ENCODE peak calls at places on chromosomes 16 and 17, in nine cellular contexts. H is A549, Q is Peyer's patch, B is lower leg skin, L is GM12878, G is sigmoid colon, S is uterus, W is body of pancreas, E is ovary. N is an unnamed sample.

GRCh38 chr16:78939600-78939999 is 660.9 kb downstream of the MAF start:
- DNase-seq in H (no peak), Q (no peak), B (no peak), L (no peak), G (no peak), S (no peak), W (no peak), E (no peak), N (no peak)

GRCh38 chr17:12070561-12070960 is 49.9 kb downstream of the MAP2K4 start:
- DNase-seq in H (no peak), Q (no peak), B (no peak), L (no peak), G (no peak), S (no peak), W (no peak), E (no peak), N (no peak)

GRCh38 chr17:63270610-63271009 is 175.5 kb downstream of the CYB561 start:
- DNase-seq in H (no peak), Q (no peak), B (no peak), L (no peak), G (no peak), S (no peak), W (no peak), E (no peak), N (no peak)

GRCh38 chr16:23301251-23302044 is 654 bp upstream of the SCNN1B start:
- DNase-seq in H (no peak), Q (no peak), B (no peak), L (no peak), G (no peak), S (no peak), W (no peak), E (no peak), N (no peak)

GRCh38 chr17:43094129-43094834 is 30.9 kb downstream of the BRCA1 start:
- DNase-seq in H (no peak), Q (no peak), B (no peak), L (no peak), G (no peak), S (no peak), W (no peak), E (no peak), N (no peak)

GRCh38 chr17:79001190-79002020 is 8.2 kb downstream of the CANT1 start:
- DNase-seq in H (no peak), Q (peak; percentile 53), B (no peak), L (no peak), G (peak; percentile 58), S (peak; percentile 10), W (no peak), E (peak; percentile 19), N (peak; percentile 47)

GRCh38 chr16:52494621-52495020 is 52.3 kb downstream of the TOX3 start:
- DNase-seq in H (no peak), Q (no peak), B (no peak), L (no peak), G (no peak), S (no peak), W (no peak), E (no peak), N (no peak)

GRCh38 chr17:79939755-79940154 is 95.9 kb downstream of the TBC1D16 start:
- DNase-seq in H (no peak), Q (no peak), B (no peak), L (no peak), G (no peak), S (no peak), W (peak; percentile 3), E (no peak), N (no peak)

GRCh38 chr17:28499684-28500357 is 6.3 kb upstream of the FOXN1 start:
- DNase-seq in H (no peak), Q (peak; percentile 53), B (no peak), L (no peak), G (no peak), S (no peak), W (no peak), E (no peak), N (no peak)

GRCh38 chr17:28498652-28499365 is 7.3 kb upstream of the FOXN1 start:
- DNase-seq in H (no peak), Q (peak; percentile 61), B (no peak), L (no peak), G (no peak), S (no peak), W (no peak), E (no peak), N (no peak)

GRCh38 chr17:28501421-28502284 is 4.5 kb upstream of the FOXN1 start:
- DNase-seq in H (no peak), Q (no peak), B (no peak), L (no peak), G (no peak), S (no peak), W (no peak), E (no peak), N (no peak)

GRCh38 chr17:28499366-28499668 is 6.8 kb upstream of the FOXN1 start:
- DNase-seq in H (no peak), Q (peak; percentile 81), B (no peak), L (no peak), G (no peak), S (no peak), W (peak; percentile 19), E (no peak), N (no peak)

DNA sequence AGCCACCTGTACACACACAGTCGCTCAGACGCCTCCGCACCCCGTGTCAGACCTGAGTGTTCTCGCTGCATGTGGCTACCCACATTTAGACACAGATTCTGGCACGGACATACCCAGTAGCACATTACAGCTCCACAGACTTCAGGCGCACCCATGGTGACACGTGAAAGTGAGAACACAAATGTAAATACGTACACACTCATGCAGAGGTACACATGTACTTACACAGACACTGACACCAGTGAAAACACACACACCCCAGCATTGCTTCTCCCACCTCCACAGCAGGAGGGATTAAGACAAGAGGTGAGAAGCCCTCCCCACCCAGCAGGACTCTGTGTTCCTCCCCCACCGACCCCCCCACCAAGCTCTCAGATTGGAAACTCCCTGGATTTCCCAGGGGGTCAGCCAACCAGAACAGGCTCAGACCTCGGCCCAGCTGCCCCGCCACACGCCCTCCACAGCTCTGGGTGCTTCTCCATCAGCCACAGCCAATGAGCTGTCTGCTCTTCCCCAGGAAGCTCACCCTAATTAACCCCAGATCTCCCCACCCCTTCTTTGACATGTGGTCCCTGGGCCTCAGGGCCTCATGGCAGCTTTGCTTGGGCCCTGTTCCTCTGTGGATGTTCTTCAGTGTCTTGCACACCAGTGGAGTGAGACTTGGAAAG is 5.3 kb upstream of the FOXN1 start:
- DNase-seq in H (no peak), Q (no peak), B (no peak), L (peak; percentile 63), G (no peak), S (no peak), W (no peak), E (no peak), N (no peak)
- H3K4me3 ChIP-seq in H (no peak overlapping the region), Q (no peak overlapping the region), B (no peak overlapping the region), L (peak overlapping the region; percentile 59), G (no peak overlapping the region), S (no peak overlapping the region), W (no peak overlapping the region), E (no peak overlapping the region), N (no peak overlapping the region)

DNA sequence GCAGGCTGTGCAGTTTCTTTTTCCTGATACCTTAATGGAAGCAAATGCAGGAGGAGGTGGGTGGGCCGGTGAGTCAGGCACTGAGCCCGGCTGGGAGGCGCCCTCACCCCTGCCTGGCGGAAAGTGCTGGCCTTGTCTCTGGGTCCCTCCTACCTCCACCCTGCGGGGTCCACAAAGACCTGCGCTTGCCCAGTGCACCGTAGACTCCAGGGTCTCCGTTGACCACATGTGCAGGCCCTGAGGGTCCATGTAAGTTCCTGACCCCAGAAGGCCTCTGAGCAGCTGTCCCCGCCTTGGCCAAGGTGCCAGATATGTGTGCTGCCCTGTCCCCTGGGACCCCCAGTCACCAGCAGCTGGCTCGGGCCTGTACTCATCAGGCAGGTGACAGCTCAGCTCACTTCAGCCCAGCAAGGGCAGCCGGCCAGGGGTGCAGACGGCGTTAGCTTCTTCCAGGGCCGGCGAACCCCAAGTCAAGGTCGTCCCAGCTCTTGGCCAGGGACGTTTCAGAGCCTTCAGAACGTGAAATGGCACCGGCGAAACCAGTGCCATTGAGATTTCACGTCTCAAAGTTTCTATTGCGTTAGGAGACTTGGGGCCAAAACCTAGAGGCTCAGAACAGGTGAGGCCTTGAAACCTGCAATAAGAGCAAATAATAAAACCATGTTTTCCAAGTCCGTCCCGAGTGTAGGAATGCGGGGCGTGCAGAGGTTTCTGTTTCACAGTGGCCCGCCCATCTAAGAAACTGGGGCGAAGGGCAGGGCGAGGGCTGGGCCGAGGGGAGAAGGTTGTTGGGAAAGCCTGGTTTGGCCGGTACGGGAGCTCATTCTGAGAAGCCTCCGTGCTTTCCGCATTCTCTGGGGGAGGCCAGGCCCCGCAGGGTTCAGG is 12.1 kb downstream of the METRNL start:
- DNase-seq in H (no peak), Q (peak; percentile 91), B (peak; percentile 43), L (no peak), G (no peak), S (no peak), W (peak; percentile 88), E (peak; percentile 80), N (no peak)
- TF ChIP-seq POLR2A in H (no peak), Q (no peak), B (no peak), L (no peak), G (no peak), S (no peak), W (no peak), E (no peak), N (no peak)

DNA sequence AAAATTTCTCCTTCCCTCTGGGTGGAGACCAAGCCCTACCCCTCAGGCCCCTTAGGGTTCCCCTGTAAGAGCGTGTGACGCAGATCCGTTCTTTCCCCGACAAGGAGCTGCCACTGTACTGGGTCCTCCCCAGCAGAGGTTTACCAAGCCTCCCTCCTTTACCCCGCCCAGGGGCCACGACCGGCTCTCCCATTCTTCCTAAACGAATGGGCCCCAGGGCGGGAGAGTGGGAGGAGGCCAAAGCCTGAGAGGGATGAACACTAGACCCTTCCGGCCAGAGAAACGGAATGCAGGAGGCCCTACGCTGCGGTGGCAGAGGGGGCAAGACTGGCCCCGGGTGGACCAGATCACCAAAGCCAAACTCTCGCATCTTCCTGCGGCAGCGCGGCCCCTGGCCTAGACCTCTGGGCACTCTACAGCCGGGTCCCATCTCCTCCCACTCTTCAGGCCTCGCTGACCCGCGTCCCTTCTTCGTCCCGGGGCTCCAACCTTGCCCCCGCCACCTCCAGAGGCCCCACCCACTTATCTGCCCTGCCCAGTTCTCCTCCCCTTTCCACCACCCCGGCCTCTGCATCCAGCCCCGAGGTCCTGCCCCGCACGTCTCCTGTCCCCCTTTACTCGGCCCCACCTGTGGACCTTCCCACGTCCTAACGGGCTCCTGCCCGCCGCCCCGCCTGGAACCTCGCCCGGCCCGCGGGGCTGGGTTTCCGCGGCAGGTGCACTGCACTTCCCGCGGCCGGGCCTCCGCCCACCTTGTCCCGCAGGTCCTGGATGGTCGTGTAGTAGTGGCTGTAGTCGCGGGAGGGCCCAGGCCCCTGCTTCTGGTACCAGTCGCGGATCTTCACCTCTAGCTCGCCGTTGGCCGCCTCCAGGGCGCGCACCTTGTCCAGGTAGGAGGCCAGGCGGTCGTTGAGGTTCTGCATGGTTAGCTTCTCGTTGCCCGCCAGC is 758 bp downstream of the KRT19 start:
- DNase-seq in H (no peak), Q (peak; percentile 73), B (no peak), L (no peak), G (no peak), S (peak; percentile 57), W (peak; percentile 44), E (peak; percentile 62), N (no peak)
- H3K4me3 ChIP-seq in H (peak overlapping the region; percentile 49), Q (peak overlapping the region; percentile 70), B (peak overlapping the region; percentile 39), L (no peak overlapping the region), G (peak overlapping the region; percentile 12), S (peak overlapping the region; percentile 54), W (no peak overlapping the region), E (peak overlapping the region; percentile 68), N (no peak overlapping the region)

DNA sequence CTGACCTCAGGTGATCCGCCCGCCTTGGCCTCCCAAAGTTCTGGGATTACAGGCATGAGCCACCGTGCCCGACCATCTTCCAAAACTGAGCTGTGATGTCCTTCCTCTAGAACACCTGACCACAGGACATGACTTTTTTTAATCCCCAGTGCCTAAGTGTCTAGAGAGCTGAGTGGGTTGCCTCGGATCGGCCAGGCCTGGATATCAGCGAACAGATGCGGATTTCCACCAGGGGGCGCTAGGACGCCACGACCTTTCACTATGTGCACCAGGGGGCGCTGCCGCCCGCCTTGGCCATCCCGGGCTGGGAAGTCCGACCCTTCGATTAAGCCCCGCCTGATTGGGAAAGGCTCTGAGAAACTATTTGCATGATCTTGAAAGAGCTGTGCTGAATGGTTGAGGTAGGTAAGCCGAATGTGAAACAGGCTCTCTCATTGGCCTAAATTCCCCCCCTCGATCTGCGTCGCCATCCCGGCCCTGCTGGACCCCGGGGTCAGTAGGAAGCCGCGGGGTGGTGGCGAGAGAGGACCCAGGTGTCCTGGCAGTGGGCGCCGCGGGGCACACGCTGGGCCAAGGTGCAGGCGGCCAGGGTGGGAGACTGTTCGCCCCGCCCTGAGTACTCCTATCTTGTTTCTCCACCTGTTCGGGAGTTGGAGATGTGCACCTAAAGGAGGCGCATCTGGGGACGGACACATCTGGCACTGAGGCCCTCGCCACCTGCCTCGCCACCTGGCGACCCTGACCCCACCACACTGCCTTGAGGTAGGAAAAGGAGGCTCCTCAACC is at the start of gene ACBD4:
- DNase-seq in H (peak; percentile 99), Q (peak; percentile 97), B (peak; percentile 97), L (peak; percentile 97), G (peak; percentile 98), S (peak; percentile 97), W (peak; percentile 96), E (peak; percentile 96), N (peak; percentile 98)
- TF ChIP-seq POLR2A in H (peak; percentile 77), Q (peak; percentile 90), B (no peak), L (peak; percentile 73), G (peak; percentile 85), S (peak; percentile 44), W (peak; percentile 40), E (peak; percentile 69), N (peak; percentile 22)